ENCODE peak calls at places on chromosomes 2 and 18, in seven cellular contexts. M is HCT116, J is H1, W is GM12878, U is SK-N-SH, L is HepG2, X is K562. R is an unnamed sample.

GRCh38 chr2:233482616-233483015 is 84.0 kb downstream of the USP40 start:
- DNase-seq in M (no peak), J (no peak), X (no peak), W (no peak), U (no peak), L (no peak), R (no peak)

GRCh38 chr18:40249390-40250080 is 1705.5 kb upstream of the PIK3C3 start:
- DNase-seq in X (no peak), L (no peak), W (no peak), U (no peak), M (no peak), J (no peak), R (no peak)

GRCh38 chr18:45962461-45962860 is 4.7 kb downstream of the EPG5 start:
- DNase-seq in U (no peak), J (no peak), M (no peak), W (peak), X (no peak), L (peak), R (no peak)

GRCh38 chr2:100182494-100183355 is 40.3 kb upstream of the AFF3 start:
- DNase-seq in U (no peak), M (no peak), J (no peak), X (no peak), W (no peak), L (no peak), R (no peak)

GRCh38 chr18:49547701-49548100 is 14.2 kb upstream of the LIPG start:
- DNase-seq in X (no peak), U (no peak), M (no peak), J (no peak), L (no peak), W (no peak), R (no peak)

GRCh38 chr2:148298201-148298600 is 277.3 kb downstream of the MBD5 start:
- DNase-seq in L (no peak), J (no peak), X (no peak), W (no peak), M (no peak), U (no peak), R (no peak)

GRCh38 chr2:103738108-103738507 is 976.3 kb downstream of the TMEM182 start:
- DNase-seq in J (no peak), L (no peak), U (no peak), W (no peak), X (no peak), M (no peak), R (no peak)

GRCh38 chr2:75190271-75190990 is 8.9 kb downstream of the TACR1 start:
- DNase-seq in W (no peak), U (no peak), J (no peak), L (no peak), M (no peak), X (no peak), R (no peak)

GRCh38 chr18:13614701-13615288 is 111.6 kb downstream of the FAM210A start:
- DNase-seq in M (no peak), X (no peak), L (no peak), U (no peak), J (no peak), W (no peak), R (no peak)

GRCh38 chr2:45825001-45825651 is 173.7 kb downstream of the PRKCE start:
- DNase-seq in W (no peak), J (no peak), X (no peak), L (no peak), U (no peak), M (no peak), R (peak)

GRCh38 chr2:119402645-119403560 is 28.8 kb upstream of the TMEM37 start:
- DNase-seq in X (no peak), L (no peak), U (no peak), W (no peak), M (no peak), J (no peak), R (no peak)

GRCh38 chr2:202831241-202831997 is 40.1 kb downstream of the ICA1L start:
- DNase-seq in X (peak), J (no peak), U (peak), L (peak), W (peak), M (peak), R (peak)

GRCh38 chr2:105515581-105516415 is 116.9 kb upstream of the FHL2 start:
- DNase-seq in U (no peak), L (no peak), W (no peak), M (no peak), J (no peak), X (no peak), R (no peak)

GRCh38 chr18:23451011-23451410 is 2.1 kb upstream of the RIOK3 start:
- DNase-seq in X (no peak), W (no peak), U (no peak), L (no peak), J (no peak), M (no peak), R (no peak)

GRCh38 chr2:2269426-2269825 is 61.6 kb downstream of the MYT1L start:
- DNase-seq in L (no peak), J (no peak), W (no peak), M (no peak), U (no peak), X (no peak), R (no peak)

GRCh38 chr2:3535794-3536681 is 16.7 kb upstream of the ADI1 start:
- DNase-seq in U (peak), J (no peak), M (peak), W (no peak), L (peak), X (peak), R (no peak)

GRCh38 chr2:65922794-65923193 is 490.4 kb upstream of the SPRED2 start:
- DNase-seq in L (no peak), M (no peak), U (no peak), W (no peak), J (no peak), X (no peak), R (peak)

GRCh38 chr2:196555726-196556125 is 83.8 kb upstream of the CCDC150 start:
- DNase-seq in J (no peak), L (no peak), X (no peak), W (no peak), U (no peak), M (no peak), R (no peak)

GRCh38 chr2:163008642-163009041 is 170.1 kb upstream of the KCNH7 start:
- DNase-seq in X (no peak), M (no peak), J (no peak), U (no peak), W (no peak), L (no peak), R (no peak)

GRCh38 chr2:86020984-86021383 is 84.7 kb downstream of the POLR1A start:
- DNase-seq in X (no peak), U (no peak), L (no peak), J (no peak), M (no peak), W (no peak), R (no peak)
- TF ChIP-seq JUND in X (no peak), U (no peak), L (no peak), J (no peak), M (no peak), W (no peak), R (no peak)

DNA sequence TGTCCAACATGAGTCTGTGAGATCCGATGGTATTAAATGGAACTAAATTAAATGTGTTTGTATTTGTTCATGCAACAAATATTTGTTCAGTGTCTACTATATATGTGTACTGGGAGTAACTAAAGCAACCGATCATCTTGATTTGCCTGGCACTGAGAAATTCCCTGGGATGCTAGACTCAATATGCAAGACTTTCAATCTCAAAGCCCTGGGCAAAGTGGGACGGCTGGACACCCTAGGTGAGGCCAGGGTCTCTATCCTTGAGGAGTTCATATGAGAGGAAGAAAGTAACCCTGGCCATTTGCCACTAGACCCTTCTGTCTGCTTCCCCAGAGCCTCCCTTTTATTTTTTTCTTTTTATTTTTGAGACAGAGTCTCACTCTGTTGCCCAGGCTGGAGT is 44.0 kb upstream of the HPCAL1 start:
- DNase-seq in J (no peak), L (no peak), W (no peak), X (no peak), U (no peak), M (no peak), R (no peak)
- TF ChIP-seq JUND in J (no peak), L (no peak), W (no peak), X (no peak), U (no peak), M (no peak), R (no peak)

GRCh38 chr18:79947054-79947755 is 4.2 kb downstream of the SLC66A2 start:
- DNase-seq in X (no peak), L (no peak), W (no peak), M (no peak), U (no peak), J (no peak), R (peak)
- TF ChIP-seq JUND in X (no peak), L (no peak), W (no peak), M (no peak), U (no peak), J (no peak), R (no peak)

GRCh38 chr2:210620456-210620855 is 64.1 kb downstream of the CPS1 start:
- DNase-seq in J (peak), X (no peak), M (no peak), L (no peak), W (no peak), U (no peak), R (no peak)
- TF ChIP-seq JUND in J (no peak), X (no peak), M (no peak), L (no peak), W (no peak), U (no peak), R (no peak)

DNA sequence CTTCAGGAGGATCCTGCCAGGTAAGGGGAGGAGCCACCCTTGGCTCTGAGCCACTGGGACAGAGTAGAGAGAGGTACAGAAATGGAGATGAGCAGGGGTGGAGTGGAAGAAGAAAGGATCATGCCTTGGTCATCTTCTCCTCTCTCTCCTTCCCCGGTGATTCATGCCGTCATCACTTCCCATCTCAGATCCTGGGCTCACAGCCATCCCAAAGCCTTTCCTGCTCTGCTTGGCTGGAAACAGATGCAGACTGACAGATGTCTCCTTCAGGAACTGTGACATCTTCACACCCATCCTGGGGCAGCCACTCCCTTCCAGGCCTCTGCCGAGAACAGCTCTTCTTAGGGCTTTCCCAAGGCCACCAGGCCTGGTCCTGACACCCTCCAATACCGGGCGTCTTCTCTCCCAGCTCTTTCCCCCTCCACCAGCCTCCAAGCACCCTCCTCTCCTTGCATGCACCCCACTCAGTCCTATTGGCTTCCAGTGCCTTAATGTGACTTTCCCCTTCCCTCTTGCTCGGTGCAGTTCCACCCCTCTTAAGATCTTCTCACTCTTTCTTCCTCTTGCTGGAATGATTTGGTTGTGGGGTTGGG is 58.3 kb upstream of the TNP1 start:
- DNase-seq in U (no peak), J (no peak), L (no peak), W (no peak), X (no peak), M (peak), R (no peak)
- TF ChIP-seq JUND in U (peak), J (no peak), L (no peak), W (no peak), X (no peak), M (peak), R (no peak)